ENCODE peak calls at places on chromosomes 16 and 17, in four cellular contexts. Y is esophagus muscularis mucosa, B is A172, Q is NCI-H187 treated with DMSO at 0.1 percent for 48 hours. U is an unnamed sample.

GRCh38 chr17:34318474-34318873 is 761 bp upstream of the CCL8 start:
- DNase-seq in Y (no peak), B (no peak), Q (no peak), U (no peak)

GRCh38 chr17:17434477-17434876 is 42.3 kb upstream of the MED9 start:
- DNase-seq in Y (no peak), B (no peak), Q (no peak), U (no peak)

GRCh38 chr16:72957303-72958277 is 90.3 kb downstream of the ZFHX3 start:
- DNase-seq in Y (no peak), B (no peak), Q (no peak), U (no peak)

GRCh38 chr17:21539146-21539545 is 153.2 kb upstream of the KCNJ18 start:
- DNase-seq in Y (no peak), B (peak), Q (no peak), U (no peak)

GRCh38 chr16:12405083-12405482 is 398.6 kb downstream of the CPPED1 start:
- DNase-seq in Y (no peak), B (no peak), Q (no peak), U (no peak)

GRCh38 chr17:43952724-43953666 is 745 bp downstream of the PYY start:
- DNase-seq in Y (no peak), B (no peak), Q (no peak), U (no peak)

GRCh38 chr16:55055262-55055661 is 124.6 kb downstream of the IRX5 start:
- DNase-seq in Y (no peak), B (no peak), Q (no peak), U (no peak)

GRCh38 chr17:68101992-68102758 is 66.6 kb downstream of the KPNA2 start:
- DNase-seq in Y (no peak), B (no peak), Q (no peak), U (peak)

GRCh38 chr17:12665263-12666210 is at the start of gene MYOCD:
- DNase-seq in Y (no peak), B (no peak), Q (no peak), U (no peak)

GRCh38 chr17:2101448-2102257 is 46.8 kb downstream of the HIC1 start:
- DNase-seq in Y (no peak), B (no peak), Q (no peak), U (peak)

GRCh38 chr16:70777973-70778406 is 23.0 kb downstream of the VAC14 start:
- DNase-seq in Y (no peak), B (no peak), Q (no peak), U (no peak)

GRCh38 chr17:79624658-79625478 is 14.0 kb upstream of the RBFOX3 start:
- DNase-seq in Y (peak), B (no peak), Q (no peak), U (no peak)

GRCh38 chr16:49352923-49353322 is 20.7 kb upstream of the C16orf78 start:
- DNase-seq in Y (no peak), B (no peak), Q (no peak), U (no peak)

GRCh38 chr17:8408371-8408770 is 10.7 kb upstream of the RNF222 start:
- DNase-seq in Y (no peak), B (peak), Q (no peak), U (no peak)

GRCh38 chr16:26826500-26826899 is 240.2 kb upstream of the C16orf82 start:
- DNase-seq in Y (peak), B (no peak), Q (no peak), U (no peak)

GRCh38 chr17:80192268-80192667 is 22.4 kb downstream of the CARD14 start:
- DNase-seq in Y (no peak), B (no peak), Q (no peak), U (no peak)

GRCh38 chr17:54172654-54173316 is 350.1 kb downstream of the KIF2B start:
- DNase-seq in Y (no peak), B (peak), Q (no peak), U (no peak)

U was measured in CD8-positive, alpha-beta memory T cell.